ENCODE peak calls at places on chromosomes 7 and 10, in eight cellular contexts. One of them, this sample, is unnamed.

GRCh38 chr10:114384181-114384580 is 20.1 kb downstream of the AFAP1L2 start:
- DNase-seq in cardiac muscle cell: no peak
- DNase-seq in GM12865: no peak
- DNase-seq in tibial nerve: no peak
- DNase-seq in AG09309: no peak
- DNase-seq in fibroblast of lung: no peak
- DNase-seq in WTC11: no peak
- DNase-seq in AG04450: no peak
- DNase-seq in this sample: no peak

GRCh38 chr7:17991866-17992648 is 35.6 kb downstream of the PRPS1L1 start:
- DNase-seq in cardiac muscle cell: no peak
- DNase-seq in GM12865: peak
- DNase-seq in tibial nerve: no peak
- DNase-seq in AG09309: no peak
- DNase-seq in fibroblast of lung: no peak
- DNase-seq in WTC11: peak
- DNase-seq in AG04450: no peak
- DNase-seq in this sample: no peak

GRCh38 chr7:2510909-2511768 is 8.4 kb upstream of the LFNG start:
- DNase-seq in cardiac muscle cell: no peak
- DNase-seq in GM12865: peak
- DNase-seq in tibial nerve: no peak
- DNase-seq in AG09309: no peak
- DNase-seq in fibroblast of lung: no peak
- DNase-seq in WTC11: no peak
- DNase-seq in AG04450: no peak
- DNase-seq in this sample: peak

GRCh38 chr7:3923307-3923918 is 622.4 kb downstream of the SDK1 start:
- DNase-seq in cardiac muscle cell: no peak
- DNase-seq in GM12865: no peak
- DNase-seq in tibial nerve: no peak
- DNase-seq in AG09309: no peak
- DNase-seq in fibroblast of lung: no peak
- DNase-seq in WTC11: no peak
- DNase-seq in AG04450: no peak
- DNase-seq in this sample: no peak

GRCh38 chr10:81534991-81535390 is 340.0 kb upstream of the NRG3 start:
- DNase-seq in cardiac muscle cell: no peak
- DNase-seq in GM12865: no peak
- DNase-seq in tibial nerve: no peak
- DNase-seq in AG09309: no peak
- DNase-seq in fibroblast of lung: no peak
- DNase-seq in WTC11: no peak
- DNase-seq in AG04450: no peak
- DNase-seq in this sample: no peak

GRCh38 chr10:18401416-18402195 is 249.8 kb downstream of the NSUN6 start:
- DNase-seq in cardiac muscle cell: no peak
- DNase-seq in GM12865: no peak
- DNase-seq in tibial nerve: no peak
- DNase-seq in AG09309: no peak
- DNase-seq in fibroblast of lung: no peak
- DNase-seq in WTC11: no peak
- DNase-seq in AG04450: no peak
- DNase-seq in this sample: no peak

GRCh38 chr7:28389504-28390385 is 22.6 kb upstream of the CREB5 start:
- DNase-seq in cardiac muscle cell: peak
- DNase-seq in GM12865: peak
- DNase-seq in tibial nerve: no peak
- DNase-seq in AG09309: peak
- DNase-seq in fibroblast of lung: peak
- DNase-seq in WTC11: no peak
- DNase-seq in AG04450: peak
- DNase-seq in this sample: no peak

GRCh38 chr10:70146489-70147488 is at the start of gene TYSND1:
- DNase-seq in cardiac muscle cell: peak
- DNase-seq in GM12865: peak
- DNase-seq in tibial nerve: peak
- DNase-seq in AG09309: peak
- DNase-seq in fibroblast of lung: peak
- DNase-seq in WTC11: peak
- DNase-seq in AG04450: peak
- DNase-seq in this sample: peak

GRCh38 chr10:97123713-97124112 is 62.0 kb downstream of the SLIT1 start:
- DNase-seq in cardiac muscle cell: no peak
- DNase-seq in GM12865: no peak
- DNase-seq in tibial nerve: no peak
- DNase-seq in AG09309: no peak
- DNase-seq in fibroblast of lung: no peak
- DNase-seq in WTC11: no peak
- DNase-seq in AG04450: no peak
- DNase-seq in this sample: no peak

GRCh38 chr10:31929986-31930675 is 1.5 kb upstream of the ARHGAP12 start:
- DNase-seq in cardiac muscle cell: peak
- DNase-seq in GM12865: peak
- DNase-seq in tibial nerve: no peak
- DNase-seq in AG09309: no peak
- DNase-seq in fibroblast of lung: peak
- DNase-seq in WTC11: no peak
- DNase-seq in AG04450: no peak
- DNase-seq in this sample: peak

GRCh38 chr7:128755816-128756476 is 16.8 kb downstream of the CALU start:
- DNase-seq in cardiac muscle cell: peak
- DNase-seq in GM12865: no peak
- DNase-seq in tibial nerve: no peak
- DNase-seq in AG09309: peak
- DNase-seq in fibroblast of lung: peak
- DNase-seq in WTC11: no peak
- DNase-seq in AG04450: peak
- DNase-seq in this sample: no peak

GRCh38 chr7:106216517-106217088 is 68.2 kb downstream of the NAMPT start:
- DNase-seq in cardiac muscle cell: peak
- DNase-seq in GM12865: no peak
- DNase-seq in tibial nerve: no peak
- DNase-seq in AG09309: peak
- DNase-seq in fibroblast of lung: peak
- DNase-seq in WTC11: no peak
- DNase-seq in AG04450: peak
- DNase-seq in this sample: no peak

GRCh38 chr7:88396295-88396947 is 89.7 kb upstream of the STEAP4 start:
- DNase-seq in cardiac muscle cell: no peak
- DNase-seq in GM12865: peak
- DNase-seq in tibial nerve: no peak
- DNase-seq in AG09309: no peak
- DNase-seq in fibroblast of lung: no peak
- DNase-seq in WTC11: no peak
- DNase-seq in AG04450: no peak
- DNase-seq in this sample: no peak

GRCh38 chr10:23001901-23002516 is 74.2 kb downstream of the ARMC3 start:
- DNase-seq in cardiac muscle cell: no peak
- DNase-seq in GM12865: no peak
- DNase-seq in tibial nerve: no peak
- DNase-seq in AG09309: no peak
- DNase-seq in fibroblast of lung: no peak
- DNase-seq in WTC11: peak
- DNase-seq in AG04450: no peak
- DNase-seq in this sample: no peak

DNA sequence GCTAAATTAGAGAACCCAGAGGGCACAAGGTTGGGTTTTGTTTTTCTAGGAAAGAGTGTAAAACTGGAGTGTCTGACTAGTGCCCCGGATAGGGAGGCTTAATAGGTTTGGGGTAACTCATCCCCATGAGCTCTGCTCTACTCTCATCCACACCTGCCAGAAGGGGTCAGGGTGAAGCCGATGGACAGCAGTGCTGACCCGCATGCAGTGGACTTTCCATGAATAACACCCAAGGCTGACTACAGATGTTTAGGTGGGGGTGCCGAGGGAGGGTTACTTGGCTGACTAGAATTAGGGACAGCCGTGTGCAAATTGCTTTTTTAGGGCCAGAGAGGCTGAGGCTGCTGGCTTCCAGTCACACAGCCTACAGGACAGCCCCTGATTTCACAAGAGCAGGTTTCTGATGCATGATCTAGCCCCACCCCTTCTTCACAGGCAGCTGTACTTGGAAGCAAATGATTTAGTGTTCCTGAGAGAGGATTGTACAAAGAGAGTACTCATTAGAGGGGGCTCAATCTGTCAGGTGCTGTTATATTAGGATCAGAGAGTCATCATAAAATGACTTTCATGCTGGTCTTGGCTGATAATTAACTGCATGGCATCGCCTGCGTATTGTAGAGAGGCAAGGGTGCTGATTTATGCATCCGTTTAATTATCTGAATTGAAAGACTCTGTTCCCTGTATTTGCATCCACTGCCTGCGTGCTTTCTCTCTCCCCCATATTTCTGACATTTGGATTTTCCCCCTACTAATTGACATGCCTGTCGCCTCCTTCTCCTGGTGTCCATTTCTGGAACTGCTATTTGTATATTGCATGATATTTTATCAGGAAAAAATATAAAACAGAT is 9.5 kb downstream of the INHBA start:
- DNase-seq in cardiac muscle cell: peak
- DNase-seq in GM12865: no peak
- DNase-seq in tibial nerve: no peak
- DNase-seq in AG09309: no peak
- DNase-seq in fibroblast of lung: peak
- DNase-seq in WTC11: no peak
- DNase-seq in AG04450: no peak
- DNase-seq in this sample: no peak
- TF ChIP-seq CTCF in cardiac muscle cell: peak
- TF ChIP-seq CTCF in GM12865: no peak
- TF ChIP-seq CTCF in tibial nerve: peak
- TF ChIP-seq CTCF in AG09309: peak
- TF ChIP-seq CTCF in fibroblast of lung: peak
- TF ChIP-seq CTCF in WTC11: peak
- TF ChIP-seq CTCF in AG04450: peak
- TF ChIP-seq CTCF in this sample: no peak

DNA sequence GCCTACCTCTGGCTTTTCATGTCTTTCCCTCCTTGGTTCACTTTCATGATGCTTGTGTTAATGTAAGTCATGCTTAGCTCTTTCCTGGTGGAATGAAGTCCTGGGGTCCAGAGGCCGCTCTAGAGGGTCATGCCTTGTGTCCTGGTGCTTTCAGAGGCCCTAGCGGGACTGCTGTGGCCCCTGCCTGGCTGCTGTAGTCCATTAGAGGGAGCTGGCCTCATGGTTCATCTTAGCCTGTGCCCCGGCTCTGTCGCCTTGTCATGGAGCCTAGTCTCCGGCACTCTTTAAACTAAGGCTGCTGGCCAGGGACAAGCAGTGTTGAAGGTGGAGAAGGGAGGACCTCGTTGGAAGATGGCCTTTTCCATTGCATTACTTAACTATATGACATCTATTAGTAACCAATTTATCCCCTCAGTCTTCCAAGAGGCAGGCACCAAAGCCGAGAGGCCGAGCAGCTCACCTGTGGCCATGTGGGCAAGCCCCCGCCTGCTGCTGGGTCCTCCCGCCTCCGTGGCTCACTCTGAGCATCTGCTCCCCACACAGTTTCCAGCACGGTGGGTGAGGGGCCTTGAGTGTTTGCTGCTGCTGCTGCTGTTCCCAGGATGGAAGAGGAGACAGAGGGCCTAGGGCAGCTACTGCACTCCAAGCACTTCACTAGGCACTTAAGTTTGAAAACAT is 5.0 kb upstream of the NDUFB2 start:
- DNase-seq in cardiac muscle cell: no peak
- DNase-seq in GM12865: no peak
- DNase-seq in tibial nerve: no peak
- DNase-seq in AG09309: no peak
- DNase-seq in fibroblast of lung: no peak
- DNase-seq in WTC11: peak
- DNase-seq in AG04450: no peak
- DNase-seq in this sample: no peak
- TF ChIP-seq CTCF in cardiac muscle cell: no peak
- TF ChIP-seq CTCF in GM12865: no peak
- TF ChIP-seq CTCF in tibial nerve: no peak
- TF ChIP-seq CTCF in AG09309: no peak
- TF ChIP-seq CTCF in fibroblast of lung: no peak
- TF ChIP-seq CTCF in WTC11: no peak
- TF ChIP-seq CTCF in AG04450: no peak
- TF ChIP-seq CTCF in this sample: no peak

DNA sequence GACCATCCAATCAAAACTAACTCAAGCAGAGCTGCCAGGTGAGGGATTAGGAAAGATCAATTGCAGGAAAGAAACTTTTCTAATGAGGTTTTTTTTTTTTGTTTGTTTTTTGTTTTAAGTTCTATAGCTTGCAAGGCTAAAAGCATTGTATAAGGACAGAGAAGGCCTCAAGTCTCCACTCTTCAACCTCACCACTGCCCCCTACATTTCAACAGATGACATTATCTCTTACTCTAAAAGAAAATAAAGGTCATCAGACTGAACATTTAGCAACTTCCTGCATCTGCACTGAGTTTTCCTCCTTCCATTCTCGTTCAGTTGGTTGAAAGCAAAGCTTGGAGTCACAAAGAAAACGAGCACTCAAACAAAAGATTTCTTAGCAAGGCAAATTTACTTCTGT is 45.2 kb upstream of the EXOC4 start:
- DNase-seq in cardiac muscle cell: peak
- DNase-seq in GM12865: peak
- DNase-seq in tibial nerve: no peak
- DNase-seq in AG09309: no peak
- DNase-seq in fibroblast of lung: peak
- DNase-seq in WTC11: no peak
- DNase-seq in AG04450: no peak
- DNase-seq in this sample: no peak
- TF ChIP-seq CTCF in cardiac muscle cell: no peak
- TF ChIP-seq CTCF in GM12865: peak
- TF ChIP-seq CTCF in tibial nerve: no peak
- TF ChIP-seq CTCF in AG09309: no peak
- TF ChIP-seq CTCF in fibroblast of lung: peak
- TF ChIP-seq CTCF in WTC11: peak
- TF ChIP-seq CTCF in AG04450: peak
- TF ChIP-seq CTCF in this sample: no peak

GRCh38 chr10:17113889-17114288 is 15.7 kb downstream of the CUBN start:
- DNase-seq in cardiac muscle cell: peak
- DNase-seq in GM12865: no peak
- DNase-seq in tibial nerve: peak
- DNase-seq in AG09309: no peak
- DNase-seq in fibroblast of lung: peak
- DNase-seq in WTC11: no peak
- DNase-seq in AG04450: peak
- DNase-seq in this sample: no peak

GRCh38 chr10:17116193-17116592 is 13.4 kb downstream of the CUBN start:
- DNase-seq in cardiac muscle cell: no peak
- DNase-seq in GM12865: no peak
- DNase-seq in tibial nerve: no peak
- DNase-seq in AG09309: no peak
- DNase-seq in fibroblast of lung: no peak
- DNase-seq in WTC11: no peak
- DNase-seq in AG04450: no peak
- DNase-seq in this sample: no peak

GRCh38 chr10:17112566-17112965 is 17.0 kb downstream of the CUBN start:
- DNase-seq in cardiac muscle cell: no peak
- DNase-seq in GM12865: no peak
- DNase-seq in tibial nerve: no peak
- DNase-seq in AG09309: peak
- DNase-seq in fibroblast of lung: no peak
- DNase-seq in WTC11: no peak
- DNase-seq in AG04450: no peak
- DNase-seq in this sample: no peak

GRCh38 chr10:17113346-17113745 is 16.3 kb downstream of the CUBN start:
- DNase-seq in cardiac muscle cell: no peak
- DNase-seq in GM12865: no peak
- DNase-seq in tibial nerve: no peak
- DNase-seq in AG09309: no peak
- DNase-seq in fibroblast of lung: no peak
- DNase-seq in WTC11: no peak
- DNase-seq in AG04450: no peak
- DNase-seq in this sample: no peak

GRCh38 chr10:17115683-17116082 is 13.9 kb downstream of the CUBN start:
- DNase-seq in cardiac muscle cell: peak
- DNase-seq in GM12865: no peak
- DNase-seq in tibial nerve: no peak
- DNase-seq in AG09309: no peak
- DNase-seq in fibroblast of lung: peak
- DNase-seq in WTC11: no peak
- DNase-seq in AG04450: no peak
- DNase-seq in this sample: no peak
- TF ChIP-seq CTCF in cardiac muscle cell: peak
- TF ChIP-seq CTCF in GM12865: no peak
- TF ChIP-seq CTCF in tibial nerve: no peak
- TF ChIP-seq CTCF in AG09309: peak
- TF ChIP-seq CTCF in fibroblast of lung: peak
- TF ChIP-seq CTCF in WTC11: no peak
- TF ChIP-seq CTCF in AG04450: peak
- TF ChIP-seq CTCF in this sample: no peak